ENCODE peak calls at places on chromosomes 11 and 22, in nine cellular contexts. One of them, this sample, is unnamed.

GRCh38 chr11:62013266-62014157 is 46.1 kb upstream of the FTH1 start:
- DNase-seq in neural crest cell: no peak
- DNase-seq in Panc1: no peak
- DNase-seq in GM06990: no peak
- DNase-seq in stomach: no peak
- DNase-seq in CD8-positive, alpha-beta T cell: no peak
- DNase-seq in tibial nerve: no peak
- DNase-seq in CD4-positive, alpha-beta T cell: no peak
- DNase-seq in OCI-LY7: no peak
- DNase-seq in this sample: no peak

GRCh38 chr22:35996596-35996995 is 32.0 kb downstream of the RBFOX2 start:
- DNase-seq in neural crest cell: no peak
- DNase-seq in Panc1: no peak
- DNase-seq in GM06990: no peak
- DNase-seq in stomach: no peak
- DNase-seq in CD8-positive, alpha-beta T cell: no peak
- DNase-seq in tibial nerve: no peak
- DNase-seq in CD4-positive, alpha-beta T cell: no peak
- DNase-seq in OCI-LY7: no peak
- DNase-seq in this sample: no peak

GRCh38 chr11:92159931-92160330 is 64.7 kb upstream of the FAT3 start:
- DNase-seq in neural crest cell: no peak
- DNase-seq in Panc1: no peak
- DNase-seq in GM06990: no peak
- DNase-seq in stomach: no peak
- DNase-seq in CD8-positive, alpha-beta T cell: no peak
- DNase-seq in tibial nerve: no peak
- DNase-seq in CD4-positive, alpha-beta T cell: no peak
- DNase-seq in OCI-LY7: no peak
- DNase-seq in this sample: no peak

GRCh38 chr22:30444632-30445437 is 19.3 kb downstream of the MTFP1 start:
- DNase-seq in neural crest cell: peak
- DNase-seq in Panc1: no peak
- DNase-seq in GM06990: peak
- DNase-seq in stomach: peak
- DNase-seq in CD8-positive, alpha-beta T cell: no peak
- DNase-seq in tibial nerve: no peak
- DNase-seq in CD4-positive, alpha-beta T cell: peak
- DNase-seq in OCI-LY7: peak
- DNase-seq in this sample: peak

GRCh38 chr11:122229078-122229477 is 113.1 kb upstream of the BLID start:
- DNase-seq in neural crest cell: no peak
- DNase-seq in Panc1: no peak
- DNase-seq in GM06990: no peak
- DNase-seq in stomach: no peak
- DNase-seq in CD8-positive, alpha-beta T cell: no peak
- DNase-seq in tibial nerve: no peak
- DNase-seq in CD4-positive, alpha-beta T cell: no peak
- DNase-seq in OCI-LY7: no peak
- DNase-seq in this sample: no peak

GRCh38 chr22:48642550-48642949 is 1185.1 kb downstream of the BRD1 start:
- DNase-seq in neural crest cell: no peak
- DNase-seq in Panc1: no peak
- DNase-seq in GM06990: no peak
- DNase-seq in stomach: no peak
- DNase-seq in CD8-positive, alpha-beta T cell: no peak
- DNase-seq in tibial nerve: no peak
- DNase-seq in CD4-positive, alpha-beta T cell: no peak
- DNase-seq in OCI-LY7: no peak
- DNase-seq in this sample: no peak

GRCh38 chr22:40410272-40410671 is 39.9 kb downstream of the SGSM3 start:
- DNase-seq in neural crest cell: no peak
- DNase-seq in Panc1: no peak
- DNase-seq in GM06990: no peak
- DNase-seq in stomach: peak
- DNase-seq in CD8-positive, alpha-beta T cell: no peak
- DNase-seq in tibial nerve: no peak
- DNase-seq in CD4-positive, alpha-beta T cell: no peak
- DNase-seq in OCI-LY7: no peak
- DNase-seq in this sample: no peak

GRCh38 chr11:76177250-76177686 is 29.0 kb downstream of the WNT11 start:
- DNase-seq in neural crest cell: no peak
- DNase-seq in Panc1: no peak
- DNase-seq in GM06990: no peak
- DNase-seq in stomach: no peak
- DNase-seq in CD8-positive, alpha-beta T cell: no peak
- DNase-seq in tibial nerve: no peak
- DNase-seq in CD4-positive, alpha-beta T cell: no peak
- DNase-seq in OCI-LY7: no peak
- DNase-seq in this sample: no peak

GRCh38 chr11:85431319-85431718 is 195.8 kb downstream of the DLG2 start:
- DNase-seq in neural crest cell: no peak
- DNase-seq in Panc1: no peak
- DNase-seq in GM06990: no peak
- DNase-seq in stomach: no peak
- DNase-seq in CD8-positive, alpha-beta T cell: no peak
- DNase-seq in tibial nerve: no peak
- DNase-seq in CD4-positive, alpha-beta T cell: no peak
- DNase-seq in OCI-LY7: no peak
- DNase-seq in this sample: no peak

GRCh38 chr11:75814369-75814685 is 683 bp upstream of the UVRAG start:
- DNase-seq in neural crest cell: no peak
- DNase-seq in Panc1: no peak
- DNase-seq in GM06990: no peak
- DNase-seq in stomach: no peak
- DNase-seq in CD8-positive, alpha-beta T cell: no peak
- DNase-seq in tibial nerve: no peak
- DNase-seq in CD4-positive, alpha-beta T cell: no peak
- DNase-seq in OCI-LY7: no peak
- DNase-seq in this sample: no peak

GRCh38 chr11:102267602-102268001 is 49.7 kb upstream of the BIRC3 start:
- DNase-seq in neural crest cell: no peak
- DNase-seq in Panc1: no peak
- DNase-seq in GM06990: no peak
- DNase-seq in stomach: no peak
- DNase-seq in CD8-positive, alpha-beta T cell: no peak
- DNase-seq in tibial nerve: no peak
- DNase-seq in CD4-positive, alpha-beta T cell: no peak
- DNase-seq in OCI-LY7: no peak
- DNase-seq in this sample: no peak

GRCh38 chr22:35604671-35605457 is 12.3 kb downstream of the MB start:
- DNase-seq in neural crest cell: no peak
- DNase-seq in Panc1: no peak
- DNase-seq in GM06990: no peak
- DNase-seq in stomach: no peak
- DNase-seq in CD8-positive, alpha-beta T cell: no peak
- DNase-seq in tibial nerve: no peak
- DNase-seq in CD4-positive, alpha-beta T cell: no peak
- DNase-seq in OCI-LY7: no peak
- DNase-seq in this sample: no peak

DNA sequence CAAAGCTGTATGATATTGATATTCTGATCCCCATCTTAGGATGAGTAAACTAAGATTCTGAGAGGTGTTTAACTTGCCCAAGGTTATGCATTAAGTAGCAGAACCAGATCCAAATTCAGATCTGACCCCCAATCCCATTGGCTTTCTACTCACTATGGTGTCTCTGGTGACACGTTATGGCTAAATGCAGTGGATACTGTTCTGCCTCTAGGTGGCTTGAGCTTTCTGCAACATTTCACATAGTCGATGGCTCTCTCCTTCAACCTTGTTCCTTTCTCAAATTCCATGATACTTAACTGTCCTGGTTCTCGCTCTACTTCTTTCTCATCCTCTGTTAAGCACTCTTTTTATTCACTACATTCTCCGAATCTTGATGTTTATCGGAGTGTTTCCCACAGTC is 9.4 kb downstream of the C11orf97 start:
- DNase-seq in neural crest cell: no peak
- DNase-seq in Panc1: no peak
- DNase-seq in GM06990: no peak
- DNase-seq in stomach: no peak
- DNase-seq in CD8-positive, alpha-beta T cell: no peak
- DNase-seq in tibial nerve: no peak
- DNase-seq in CD4-positive, alpha-beta T cell: no peak
- DNase-seq in OCI-LY7: peak
- DNase-seq in this sample: no peak
- TF ChIP-seq CTCF in neural crest cell: peak
- TF ChIP-seq CTCF in Panc1: peak
- TF ChIP-seq CTCF in GM06990: peak
- TF ChIP-seq CTCF in stomach: peak
- TF ChIP-seq CTCF in CD8-positive, alpha-beta T cell: no peak
- TF ChIP-seq CTCF in tibial nerve: no peak
- TF ChIP-seq CTCF in CD4-positive, alpha-beta T cell: no peak
- TF ChIP-seq CTCF in OCI-LY7: peak
- TF ChIP-seq CTCF in this sample: peak

DNA sequence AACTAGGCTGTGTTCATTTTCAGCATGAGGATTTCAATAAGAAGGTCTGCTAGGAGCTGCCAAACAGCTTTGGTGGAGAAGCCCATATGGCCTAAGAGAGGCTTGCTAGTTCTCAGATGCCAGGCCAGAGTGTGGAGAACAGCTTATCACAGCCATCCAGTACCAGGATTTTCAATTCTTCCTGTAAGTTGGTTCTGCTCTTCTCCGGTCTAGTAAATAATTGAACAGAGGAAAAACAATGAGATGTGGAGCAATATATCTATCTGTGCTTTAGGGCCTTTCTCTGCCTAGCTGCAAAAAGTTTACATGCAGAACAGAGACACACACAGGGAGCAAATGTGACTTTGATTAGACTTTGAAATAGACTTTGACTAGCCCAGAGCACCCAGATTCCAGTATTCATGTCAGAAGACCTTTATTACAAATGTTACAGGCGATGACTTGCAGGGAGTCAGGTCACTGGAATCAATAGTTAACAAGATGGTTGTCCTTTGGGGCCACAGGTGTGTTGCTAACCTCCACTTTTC is 19.8 kb upstream of the PPP2R1B start:
- DNase-seq in neural crest cell: no peak
- DNase-seq in Panc1: no peak
- DNase-seq in GM06990: no peak
- DNase-seq in stomach: no peak
- DNase-seq in CD8-positive, alpha-beta T cell: no peak
- DNase-seq in tibial nerve: no peak
- DNase-seq in CD4-positive, alpha-beta T cell: no peak
- DNase-seq in OCI-LY7: no peak
- DNase-seq in this sample: no peak
- TF ChIP-seq CTCF in neural crest cell: no peak
- TF ChIP-seq CTCF in Panc1: no peak
- TF ChIP-seq CTCF in GM06990: no peak
- TF ChIP-seq CTCF in stomach: no peak
- TF ChIP-seq CTCF in CD8-positive, alpha-beta T cell: no peak
- TF ChIP-seq CTCF in tibial nerve: no peak
- TF ChIP-seq CTCF in CD4-positive, alpha-beta T cell: no peak
- TF ChIP-seq CTCF in OCI-LY7: no peak
- TF ChIP-seq CTCF in this sample: no peak

DNA sequence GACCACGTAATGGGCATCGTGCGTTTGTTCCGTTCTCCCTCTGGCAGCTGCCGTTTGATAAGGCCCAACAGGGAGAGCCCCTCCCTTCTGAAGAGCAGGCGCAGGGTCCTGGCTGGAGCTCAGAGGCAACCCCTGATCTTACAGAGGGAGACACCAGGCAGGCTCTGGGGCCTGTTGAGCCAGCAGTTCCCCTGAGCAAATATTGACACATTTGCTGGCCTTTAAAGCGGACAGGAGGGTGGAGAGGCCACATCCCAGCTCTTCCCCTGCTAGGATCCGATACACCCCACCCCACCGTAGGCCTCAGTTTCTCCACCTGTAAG is 11.8 kb upstream of the C1QTNF6 start:
- DNase-seq in neural crest cell: no peak
- DNase-seq in Panc1: no peak
- DNase-seq in GM06990: no peak
- DNase-seq in stomach: no peak
- DNase-seq in CD8-positive, alpha-beta T cell: no peak
- DNase-seq in tibial nerve: no peak
- DNase-seq in CD4-positive, alpha-beta T cell: no peak
- DNase-seq in OCI-LY7: no peak
- DNase-seq in this sample: no peak
- TF ChIP-seq CTCF in neural crest cell: no peak
- TF ChIP-seq CTCF in Panc1: peak
- TF ChIP-seq CTCF in GM06990: no peak
- TF ChIP-seq CTCF in stomach: no peak
- TF ChIP-seq CTCF in CD8-positive, alpha-beta T cell: no peak
- TF ChIP-seq CTCF in tibial nerve: no peak
- TF ChIP-seq CTCF in CD4-positive, alpha-beta T cell: no peak
- TF ChIP-seq CTCF in OCI-LY7: no peak
- TF ChIP-seq CTCF in this sample: no peak

DNA sequence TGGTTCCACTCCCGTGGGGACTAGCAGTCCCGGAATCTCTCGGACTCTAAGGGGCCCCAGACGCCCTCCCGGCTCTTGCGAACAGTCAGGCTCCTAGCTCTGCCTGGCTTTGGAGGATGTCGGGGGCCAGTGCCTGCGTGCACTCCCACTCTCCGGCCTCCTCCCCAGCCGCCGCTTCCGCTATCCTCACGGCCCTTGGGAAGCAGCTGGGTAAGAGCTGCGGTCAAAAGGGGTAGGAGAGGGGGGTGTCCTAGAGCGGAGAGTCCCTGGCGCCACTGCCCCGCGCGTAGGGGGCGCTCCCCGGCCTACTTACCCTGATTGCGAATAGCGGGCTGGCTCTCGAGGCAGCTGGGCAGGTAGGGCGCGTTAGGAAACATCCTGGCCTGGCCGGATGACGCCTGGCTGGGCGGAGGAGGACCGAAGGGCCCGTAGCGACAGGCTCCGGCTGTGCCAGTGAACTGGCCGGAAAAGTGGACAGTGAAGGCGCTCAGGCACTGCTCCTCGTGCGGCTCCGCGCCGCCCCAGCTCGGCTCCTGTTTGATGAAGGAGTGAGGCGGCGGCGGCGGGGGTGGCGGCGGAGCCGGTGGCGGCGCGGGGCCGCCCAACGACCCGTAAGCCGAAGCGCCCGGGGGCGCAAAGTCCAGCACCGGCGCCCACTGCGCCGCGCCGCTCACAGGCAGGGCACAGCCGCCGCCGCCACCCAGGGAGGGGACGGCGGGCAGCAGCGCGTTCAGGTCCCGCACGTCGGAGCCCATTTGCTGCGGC is 770 bp downstream of the WT1 start:
- DNase-seq in neural crest cell: peak
- DNase-seq in Panc1: no peak
- DNase-seq in GM06990: no peak
- DNase-seq in stomach: no peak
- DNase-seq in CD8-positive, alpha-beta T cell: no peak
- DNase-seq in tibial nerve: no peak
- DNase-seq in CD4-positive, alpha-beta T cell: no peak
- DNase-seq in OCI-LY7: no peak
- DNase-seq in this sample: peak
- TF ChIP-seq CTCF in neural crest cell: peak
- TF ChIP-seq CTCF in Panc1: peak
- TF ChIP-seq CTCF in GM06990: peak
- TF ChIP-seq CTCF in stomach: no peak
- TF ChIP-seq CTCF in CD8-positive, alpha-beta T cell: no peak
- TF ChIP-seq CTCF in tibial nerve: no peak
- TF ChIP-seq CTCF in CD4-positive, alpha-beta T cell: no peak
- TF ChIP-seq CTCF in OCI-LY7: no peak
- TF ChIP-seq CTCF in this sample: no peak

GRCh38 chr11:128021304-128022006 is 565.9 kb downstream of the ETS1 start:
- DNase-seq in neural crest cell: no peak
- DNase-seq in Panc1: no peak
- DNase-seq in GM06990: no peak
- DNase-seq in stomach: no peak
- DNase-seq in CD8-positive, alpha-beta T cell: no peak
- DNase-seq in tibial nerve: no peak
- DNase-seq in CD4-positive, alpha-beta T cell: no peak
- DNase-seq in OCI-LY7: no peak
- DNase-seq in this sample: peak
- TF ChIP-seq CTCF in neural crest cell: peak
- TF ChIP-seq CTCF in Panc1: peak
- TF ChIP-seq CTCF in GM06990: no peak
- TF ChIP-seq CTCF in stomach: no peak
- TF ChIP-seq CTCF in CD8-positive, alpha-beta T cell: no peak
- TF ChIP-seq CTCF in tibial nerve: no peak
- TF ChIP-seq CTCF in CD4-positive, alpha-beta T cell: no peak
- TF ChIP-seq CTCF in OCI-LY7: no peak
- TF ChIP-seq CTCF in this sample: peak

This sample was measured in nephron progenitor cell.